ENCODE peak calls at places on chromosomes 5 and 9, in eight cellular contexts. One of them, this sample, is unnamed.

GRCh38 chr5:122101636-122102285 is 23.7 kb upstream of the LOX start:
- DNase-seq in HTR-8/SVneo: peak
- DNase-seq in fibroblast of mammary gland: peak
- DNase-seq in activated CD4-positive, alpha-beta T cell treated with anti-CD3 and anti-CD28 coated beads for 48 hours: no peak
- DNase-seq in GOT3: no peak
- DNase-seq in skeletal muscle cell: no peak
- DNase-seq in activated T-helper 1 cell treated with anti-CD3 and anti-CD28 coated beads, Interleukin-2, amount 50 U/mL, for 16 hours: no peak
- DNase-seq in NAMALWA: peak
- DNase-seq in this sample: peak

GRCh38 chr5:179300834-179301233 is 44.4 kb downstream of the ADAMTS2 start:
- DNase-seq in HTR-8/SVneo: no peak
- DNase-seq in fibroblast of mammary gland: peak
- DNase-seq in activated CD4-positive, alpha-beta T cell treated with anti-CD3 and anti-CD28 coated beads for 48 hours: no peak
- DNase-seq in GOT3: no peak
- DNase-seq in skeletal muscle cell: no peak
- DNase-seq in activated T-helper 1 cell treated with anti-CD3 and anti-CD28 coated beads, Interleukin-2, amount 50 U/mL, for 16 hours: no peak
- DNase-seq in NAMALWA: no peak
- DNase-seq in this sample: no peak

GRCh38 chr9:10268500-10269485 is 344.0 kb downstream of the PTPRD start:
- DNase-seq in HTR-8/SVneo: no peak
- DNase-seq in fibroblast of mammary gland: peak
- DNase-seq in activated CD4-positive, alpha-beta T cell treated with anti-CD3 and anti-CD28 coated beads for 48 hours: no peak
- DNase-seq in GOT3: no peak
- DNase-seq in skeletal muscle cell: peak
- DNase-seq in activated T-helper 1 cell treated with anti-CD3 and anti-CD28 coated beads, Interleukin-2, amount 50 U/mL, for 16 hours: no peak
- DNase-seq in NAMALWA: peak
- DNase-seq in this sample: no peak

GRCh38 chr9:70563437-70564204 is 149.2 kb upstream of the KLF9 start:
- DNase-seq in HTR-8/SVneo: no peak
- DNase-seq in fibroblast of mammary gland: peak
- DNase-seq in activated CD4-positive, alpha-beta T cell treated with anti-CD3 and anti-CD28 coated beads for 48 hours: peak
- DNase-seq in GOT3: no peak
- DNase-seq in skeletal muscle cell: peak
- DNase-seq in activated T-helper 1 cell treated with anti-CD3 and anti-CD28 coated beads, Interleukin-2, amount 50 U/mL, for 16 hours: peak
- DNase-seq in NAMALWA: peak
- DNase-seq in this sample: peak

GRCh38 chr5:106392766-106393165 is 1278.0 kb downstream of the EFNA5 start:
- DNase-seq in HTR-8/SVneo: no peak
- DNase-seq in fibroblast of mammary gland: peak
- DNase-seq in activated CD4-positive, alpha-beta T cell treated with anti-CD3 and anti-CD28 coated beads for 48 hours: no peak
- DNase-seq in GOT3: no peak
- DNase-seq in skeletal muscle cell: peak
- DNase-seq in activated T-helper 1 cell treated with anti-CD3 and anti-CD28 coated beads, Interleukin-2, amount 50 U/mL, for 16 hours: no peak
- DNase-seq in NAMALWA: no peak
- DNase-seq in this sample: no peak

GRCh38 chr5:39473156-39473779 is 48.5 kb upstream of the DAB2 start:
- DNase-seq in HTR-8/SVneo: no peak
- DNase-seq in fibroblast of mammary gland: peak
- DNase-seq in activated CD4-positive, alpha-beta T cell treated with anti-CD3 and anti-CD28 coated beads for 48 hours: no peak
- DNase-seq in GOT3: no peak
- DNase-seq in skeletal muscle cell: no peak
- DNase-seq in activated T-helper 1 cell treated with anti-CD3 and anti-CD28 coated beads, Interleukin-2, amount 50 U/mL, for 16 hours: no peak
- DNase-seq in NAMALWA: no peak
- DNase-seq in this sample: peak

GRCh38 chr9:93128715-93129224 is 5.3 kb downstream of the NINJ1 start:
- DNase-seq in HTR-8/SVneo: no peak
- DNase-seq in fibroblast of mammary gland: no peak
- DNase-seq in activated CD4-positive, alpha-beta T cell treated with anti-CD3 and anti-CD28 coated beads for 48 hours: no peak
- DNase-seq in GOT3: no peak
- DNase-seq in skeletal muscle cell: no peak
- DNase-seq in activated T-helper 1 cell treated with anti-CD3 and anti-CD28 coated beads, Interleukin-2, amount 50 U/mL, for 16 hours: no peak
- DNase-seq in NAMALWA: no peak
- DNase-seq in this sample: no peak

GRCh38 chr9:124008855-124009834 is 2.4 kb upstream of the LHX2 start:
- DNase-seq in HTR-8/SVneo: no peak
- DNase-seq in fibroblast of mammary gland: no peak
- DNase-seq in activated CD4-positive, alpha-beta T cell treated with anti-CD3 and anti-CD28 coated beads for 48 hours: no peak
- DNase-seq in GOT3: no peak
- DNase-seq in skeletal muscle cell: no peak
- DNase-seq in activated T-helper 1 cell treated with anti-CD3 and anti-CD28 coated beads, Interleukin-2, amount 50 U/mL, for 16 hours: no peak
- DNase-seq in NAMALWA: no peak
- DNase-seq in this sample: no peak

GRCh38 chr9:73152953-73153352 is 1.3 kb downstream of the ANXA1 start:
- DNase-seq in HTR-8/SVneo: no peak
- DNase-seq in fibroblast of mammary gland: peak
- DNase-seq in activated CD4-positive, alpha-beta T cell treated with anti-CD3 and anti-CD28 coated beads for 48 hours: peak
- DNase-seq in GOT3: no peak
- DNase-seq in skeletal muscle cell: no peak
- DNase-seq in activated T-helper 1 cell treated with anti-CD3 and anti-CD28 coated beads, Interleukin-2, amount 50 U/mL, for 16 hours: no peak
- DNase-seq in NAMALWA: no peak
- DNase-seq in this sample: no peak

GRCh38 chr9:134564431-134565170 is 77.0 kb upstream of the COL5A1 start:
- DNase-seq in HTR-8/SVneo: peak
- DNase-seq in fibroblast of mammary gland: peak
- DNase-seq in activated CD4-positive, alpha-beta T cell treated with anti-CD3 and anti-CD28 coated beads for 48 hours: no peak
- DNase-seq in GOT3: no peak
- DNase-seq in skeletal muscle cell: peak
- DNase-seq in activated T-helper 1 cell treated with anti-CD3 and anti-CD28 coated beads, Interleukin-2, amount 50 U/mL, for 16 hours: no peak
- DNase-seq in NAMALWA: no peak
- DNase-seq in this sample: peak

GRCh38 chr9:124222918-124223720 is 34.6 kb upstream of the NEK6 start:
- DNase-seq in HTR-8/SVneo: no peak
- DNase-seq in fibroblast of mammary gland: peak
- DNase-seq in activated CD4-positive, alpha-beta T cell treated with anti-CD3 and anti-CD28 coated beads for 48 hours: no peak
- DNase-seq in GOT3: no peak
- DNase-seq in skeletal muscle cell: no peak
- DNase-seq in activated T-helper 1 cell treated with anti-CD3 and anti-CD28 coated beads, Interleukin-2, amount 50 U/mL, for 16 hours: no peak
- DNase-seq in NAMALWA: peak
- DNase-seq in this sample: no peak

GRCh38 chr9:113492343-113493079 is 29.0 kb downstream of the RGS3 start:
- DNase-seq in HTR-8/SVneo: no peak
- DNase-seq in fibroblast of mammary gland: peak
- DNase-seq in activated CD4-positive, alpha-beta T cell treated with anti-CD3 and anti-CD28 coated beads for 48 hours: no peak
- DNase-seq in GOT3: no peak
- DNase-seq in skeletal muscle cell: peak
- DNase-seq in activated T-helper 1 cell treated with anti-CD3 and anti-CD28 coated beads, Interleukin-2, amount 50 U/mL, for 16 hours: no peak
- DNase-seq in NAMALWA: no peak
- DNase-seq in this sample: peak

GRCh38 chr5:15717002-15717401 is 217.0 kb downstream of the FBXL7 start:
- DNase-seq in HTR-8/SVneo: no peak
- DNase-seq in fibroblast of mammary gland: peak
- DNase-seq in activated CD4-positive, alpha-beta T cell treated with anti-CD3 and anti-CD28 coated beads for 48 hours: no peak
- DNase-seq in GOT3: no peak
- DNase-seq in skeletal muscle cell: no peak
- DNase-seq in activated T-helper 1 cell treated with anti-CD3 and anti-CD28 coated beads, Interleukin-2, amount 50 U/mL, for 16 hours: no peak
- DNase-seq in NAMALWA: no peak
- DNase-seq in this sample: no peak

GRCh38 chr5:95630394-95630917 is 10.6 kb downstream of the GPR150 start:
- DNase-seq in HTR-8/SVneo: no peak
- DNase-seq in fibroblast of mammary gland: no peak
- DNase-seq in activated CD4-positive, alpha-beta T cell treated with anti-CD3 and anti-CD28 coated beads for 48 hours: no peak
- DNase-seq in GOT3: no peak
- DNase-seq in skeletal muscle cell: no peak
- DNase-seq in activated T-helper 1 cell treated with anti-CD3 and anti-CD28 coated beads, Interleukin-2, amount 50 U/mL, for 16 hours: no peak
- DNase-seq in NAMALWA: no peak
- DNase-seq in this sample: no peak

GRCh38 chr5:17114233-17114632 is 103.2 kb upstream of the BASP1 start:
- DNase-seq in HTR-8/SVneo: no peak
- DNase-seq in fibroblast of mammary gland: no peak
- DNase-seq in activated CD4-positive, alpha-beta T cell treated with anti-CD3 and anti-CD28 coated beads for 48 hours: no peak
- DNase-seq in GOT3: no peak
- DNase-seq in skeletal muscle cell: no peak
- DNase-seq in activated T-helper 1 cell treated with anti-CD3 and anti-CD28 coated beads, Interleukin-2, amount 50 U/mL, for 16 hours: no peak
- DNase-seq in NAMALWA: no peak
- DNase-seq in this sample: no peak

GRCh38 chr9:14400658-14400995 is 86.7 kb upstream of the NFIB start:
- DNase-seq in HTR-8/SVneo: peak
- DNase-seq in fibroblast of mammary gland: peak
- DNase-seq in activated CD4-positive, alpha-beta T cell treated with anti-CD3 and anti-CD28 coated beads for 48 hours: no peak
- DNase-seq in GOT3: no peak
- DNase-seq in skeletal muscle cell: peak
- DNase-seq in activated T-helper 1 cell treated with anti-CD3 and anti-CD28 coated beads, Interleukin-2, amount 50 U/mL, for 16 hours: no peak
- DNase-seq in NAMALWA: peak
- DNase-seq in this sample: peak

GRCh38 chr5:153613143-153613542 is 122.7 kb downstream of the GRIA1 start:
- DNase-seq in HTR-8/SVneo: no peak
- DNase-seq in fibroblast of mammary gland: peak
- DNase-seq in activated CD4-positive, alpha-beta T cell treated with anti-CD3 and anti-CD28 coated beads for 48 hours: no peak
- DNase-seq in GOT3: no peak
- DNase-seq in skeletal muscle cell: no peak
- DNase-seq in activated T-helper 1 cell treated with anti-CD3 and anti-CD28 coated beads, Interleukin-2, amount 50 U/mL, for 16 hours: no peak
- DNase-seq in NAMALWA: no peak
- DNase-seq in this sample: peak

GRCh38 chr9:94086468-94086867 is 2.2 kb downstream of the PTPDC1 start:
- DNase-seq in HTR-8/SVneo: no peak
- DNase-seq in fibroblast of mammary gland: peak
- DNase-seq in activated CD4-positive, alpha-beta T cell treated with anti-CD3 and anti-CD28 coated beads for 48 hours: no peak
- DNase-seq in GOT3: no peak
- DNase-seq in skeletal muscle cell: peak
- DNase-seq in activated T-helper 1 cell treated with anti-CD3 and anti-CD28 coated beads, Interleukin-2, amount 50 U/mL, for 16 hours: no peak
- DNase-seq in NAMALWA: no peak
- DNase-seq in this sample: peak

GRCh38 chr5:63398346-63398745 is 563.9 kb downstream of the HTR1A start:
- DNase-seq in HTR-8/SVneo: no peak
- DNase-seq in fibroblast of mammary gland: peak
- DNase-seq in activated CD4-positive, alpha-beta T cell treated with anti-CD3 and anti-CD28 coated beads for 48 hours: no peak
- DNase-seq in GOT3: no peak
- DNase-seq in skeletal muscle cell: no peak
- DNase-seq in activated T-helper 1 cell treated with anti-CD3 and anti-CD28 coated beads, Interleukin-2, amount 50 U/mL, for 16 hours: no peak
- DNase-seq in NAMALWA: no peak
- DNase-seq in this sample: no peak

GRCh38 chr9:134778841-134779411 is 101.7 kb upstream of the FCN2 start:
- DNase-seq in HTR-8/SVneo: peak
- DNase-seq in fibroblast of mammary gland: peak
- DNase-seq in activated CD4-positive, alpha-beta T cell treated with anti-CD3 and anti-CD28 coated beads for 48 hours: no peak
- DNase-seq in GOT3: no peak
- DNase-seq in skeletal muscle cell: no peak
- DNase-seq in activated T-helper 1 cell treated with anti-CD3 and anti-CD28 coated beads, Interleukin-2, amount 50 U/mL, for 16 hours: no peak
- DNase-seq in NAMALWA: no peak
- DNase-seq in this sample: peak

GRCh38 chr9:126057461-126057860 is 269.2 kb upstream of the MVB12B start:
- DNase-seq in HTR-8/SVneo: no peak
- DNase-seq in fibroblast of mammary gland: no peak
- DNase-seq in activated CD4-positive, alpha-beta T cell treated with anti-CD3 and anti-CD28 coated beads for 48 hours: no peak
- DNase-seq in GOT3: no peak
- DNase-seq in skeletal muscle cell: no peak
- DNase-seq in activated T-helper 1 cell treated with anti-CD3 and anti-CD28 coated beads, Interleukin-2, amount 50 U/mL, for 16 hours: no peak
- DNase-seq in NAMALWA: no peak
- DNase-seq in this sample: no peak

GRCh38 chr5:150503977-150504620 is 3.8 kb upstream of the NDST1 start:
- DNase-seq in HTR-8/SVneo: no peak
- DNase-seq in fibroblast of mammary gland: peak
- DNase-seq in activated CD4-positive, alpha-beta T cell treated with anti-CD3 and anti-CD28 coated beads for 48 hours: no peak
- DNase-seq in GOT3: no peak
- DNase-seq in skeletal muscle cell: no peak
- DNase-seq in activated T-helper 1 cell treated with anti-CD3 and anti-CD28 coated beads, Interleukin-2, amount 50 U/mL, for 16 hours: no peak
- DNase-seq in NAMALWA: no peak
- DNase-seq in this sample: no peak

GRCh38 chr5:160507181-160507811 is 85.6 kb downstream of the PTTG1 start:
- DNase-seq in HTR-8/SVneo: no peak
- DNase-seq in fibroblast of mammary gland: peak
- DNase-seq in activated CD4-positive, alpha-beta T cell treated with anti-CD3 and anti-CD28 coated beads for 48 hours: peak
- DNase-seq in GOT3: no peak
- DNase-seq in skeletal muscle cell: no peak
- DNase-seq in activated T-helper 1 cell treated with anti-CD3 and anti-CD28 coated beads, Interleukin-2, amount 50 U/mL, for 16 hours: no peak
- DNase-seq in NAMALWA: no peak
- DNase-seq in this sample: peak

GRCh38 chr5:39478851-39479250 is 54.1 kb upstream of the DAB2 start:
- DNase-seq in HTR-8/SVneo: no peak
- DNase-seq in fibroblast of mammary gland: no peak
- DNase-seq in activated CD4-positive, alpha-beta T cell treated with anti-CD3 and anti-CD28 coated beads for 48 hours: no peak
- DNase-seq in GOT3: no peak
- DNase-seq in skeletal muscle cell: no peak
- DNase-seq in activated T-helper 1 cell treated with anti-CD3 and anti-CD28 coated beads, Interleukin-2, amount 50 U/mL, for 16 hours: no peak
- DNase-seq in NAMALWA: no peak
- DNase-seq in this sample: no peak

GRCh38 chr9:123235448-123235847 is 32.9 kb downstream of the STRBP start:
- DNase-seq in HTR-8/SVneo: no peak
- DNase-seq in fibroblast of mammary gland: no peak
- DNase-seq in activated CD4-positive, alpha-beta T cell treated with anti-CD3 and anti-CD28 coated beads for 48 hours: no peak
- DNase-seq in GOT3: no peak
- DNase-seq in skeletal muscle cell: no peak
- DNase-seq in activated T-helper 1 cell treated with anti-CD3 and anti-CD28 coated beads, Interleukin-2, amount 50 U/mL, for 16 hours: no peak
- DNase-seq in NAMALWA: peak
- DNase-seq in this sample: no peak

GRCh38 chr9:130110166-130110565 is 56.5 kb downstream of the GPR107 start:
- DNase-seq in HTR-8/SVneo: no peak
- DNase-seq in fibroblast of mammary gland: no peak
- DNase-seq in activated CD4-positive, alpha-beta T cell treated with anti-CD3 and anti-CD28 coated beads for 48 hours: no peak
- DNase-seq in GOT3: no peak
- DNase-seq in skeletal muscle cell: no peak
- DNase-seq in activated T-helper 1 cell treated with anti-CD3 and anti-CD28 coated beads, Interleukin-2, amount 50 U/mL, for 16 hours: no peak
- DNase-seq in NAMALWA: no peak
- DNase-seq in this sample: no peak

GRCh38 chr5:67673180-67673579 is 476.6 kb upstream of the CD180 start:
- DNase-seq in HTR-8/SVneo: no peak
- DNase-seq in fibroblast of mammary gland: no peak
- DNase-seq in activated CD4-positive, alpha-beta T cell treated with anti-CD3 and anti-CD28 coated beads for 48 hours: no peak
- DNase-seq in GOT3: no peak
- DNase-seq in skeletal muscle cell: no peak
- DNase-seq in activated T-helper 1 cell treated with anti-CD3 and anti-CD28 coated beads, Interleukin-2, amount 50 U/mL, for 16 hours: no peak
- DNase-seq in NAMALWA: no peak
- DNase-seq in this sample: no peak